ENCODE peak calls at places on chromosomes 7 and 10, in four cellular contexts. S is right atrium auricular region, Y is heart left ventricle, B is fibroblast of the aortic adventitia. C is an unnamed sample.

GRCh38 chr7:76278540-76278939 is 23.9 kb upstream of the HSPB1 start:
- DNase-seq in S (no peak), Y (no peak), B (no peak), C (no peak)

GRCh38 chr10:69439813-69440506 is 11.3 kb upstream of the TSPAN15 start:
- DNase-seq in S (no peak), Y (no peak), B (peak; percentile 25), C (no peak)

GRCh38 chr7:138169441-138169851 is 93.2 kb downstream of the AKR1D1 start:
- DNase-seq in S (no peak), Y (no peak), B (no peak), C (no peak)

GRCh38 chr7:7323352-7323751 is 141.0 kb downstream of the C1GALT1 start:
- DNase-seq in S (no peak), Y (no peak), B (no peak), C (no peak)

GRCh38 chr7:76054129-76055120 is 6.5 kb downstream of the MDH2 start:
- DNase-seq in S (no peak), Y (no peak), B (peak; percentile 35), C (no peak)

GRCh38 chr10:79088176-79088575 is 19.4 kb downstream of the ZMIZ1 start:
- DNase-seq in S (no peak), Y (peak; percentile 52), B (no peak), C (no peak)

GRCh38 chr7:30472081-30472770 is 6.4 kb downstream of the NOD1 start:
- DNase-seq in S (peak; percentile 26), Y (no peak), B (no peak), C (no peak)

GRCh38 chr10:119378737-119379067 is 163.8 kb downstream of the RGS10 start:
- DNase-seq in S (peak; percentile 74), Y (no peak), B (no peak), C (no peak)

GRCh38 chr7:17131983-17132655 is 166.3 kb upstream of the AHR start:
- DNase-seq in S (no peak), Y (no peak), B (no peak), C (no peak)

GRCh38 chr7:105648561-105649401 is 67.5 kb upstream of the EFCAB10 start:
- DNase-seq in S (no peak), Y (no peak), B (no peak), C (no peak)

GRCh38 chr10:121598261-121599249 is at the start of gene FGFR2:
- DNase-seq in S (peak; percentile 76), Y (peak; percentile 83), B (peak; percentile 5), C (peak; percentile 77)

GRCh38 chr10:22958338-22958737 is 30.5 kb downstream of the ARMC3 start:
- DNase-seq in S (no peak), Y (no peak), B (no peak), C (no peak)

GRCh38 chr7:45937301-45937700 is 16.2 kb upstream of the IGFBP3 start:
- DNase-seq in S (no peak), Y (no peak), B (no peak), C (no peak)

GRCh38 chr10:71218046-71218832 is 5.9 kb downstream of the UNC5B start:
- DNase-seq in S (peak; percentile 59), Y (peak; percentile 80), B (peak; percentile 43), C (peak; percentile 40)

GRCh38 chr10:49035920-49036319 is 79.4 kb downstream of the VSTM4 start:
- DNase-seq in S (no peak), Y (no peak), B (no peak), C (no peak)

GRCh38 chr10:49039409-49039808 is 75.9 kb downstream of the VSTM4 start:
- DNase-seq in S (no peak), Y (no peak), B (no peak), C (no peak)

GRCh38 chr10:49036638-49037037 is 78.7 kb downstream of the VSTM4 start:
- DNase-seq in S (no peak), Y (no peak), B (no peak), C (no peak)

GRCh38 chr10:49038711-49039110 is 76.6 kb downstream of the VSTM4 start:
- DNase-seq in S (no peak), Y (no peak), B (no peak), C (no peak)

GRCh38 chr10:49037187-49037586 is 78.1 kb downstream of the VSTM4 start:
- DNase-seq in S (no peak), Y (no peak), B (no peak), C (no peak)
- TF ChIP-seq CTCF in S (no peak), Y (no peak), B (no peak), C (no peak)

GRCh38 chr7:26376208-26376917 is 84.7 kb downstream of the SNX10 start:
- DNase-seq in S (no peak), Y (peak; percentile 21), B (no peak), C (no peak)
- TF ChIP-seq CTCF in S (no peak), Y (no peak), B (no peak), C (no peak)

GRCh38 chr10:129899564-129899862 is 64.6 kb downstream of the EBF3 start:
- DNase-seq in S (no peak), Y (peak; percentile 13), B (no peak), C (no peak)

GRCh38 chr10:129896231-129897150 is 67.6 kb downstream of the EBF3 start:
- DNase-seq in S (no peak), Y (peak; percentile 17), B (no peak), C (no peak)

GRCh38 chr10:129900825-129901224 is 63.2 kb downstream of the EBF3 start:
- DNase-seq in S (no peak), Y (peak; percentile 4), B (no peak), C (no peak)

GRCh38 chr10:129898701-129899563 is 65.1 kb downstream of the EBF3 start:
- DNase-seq in S (no peak), Y (peak; percentile 10), B (no peak), C (no peak)

DNA sequence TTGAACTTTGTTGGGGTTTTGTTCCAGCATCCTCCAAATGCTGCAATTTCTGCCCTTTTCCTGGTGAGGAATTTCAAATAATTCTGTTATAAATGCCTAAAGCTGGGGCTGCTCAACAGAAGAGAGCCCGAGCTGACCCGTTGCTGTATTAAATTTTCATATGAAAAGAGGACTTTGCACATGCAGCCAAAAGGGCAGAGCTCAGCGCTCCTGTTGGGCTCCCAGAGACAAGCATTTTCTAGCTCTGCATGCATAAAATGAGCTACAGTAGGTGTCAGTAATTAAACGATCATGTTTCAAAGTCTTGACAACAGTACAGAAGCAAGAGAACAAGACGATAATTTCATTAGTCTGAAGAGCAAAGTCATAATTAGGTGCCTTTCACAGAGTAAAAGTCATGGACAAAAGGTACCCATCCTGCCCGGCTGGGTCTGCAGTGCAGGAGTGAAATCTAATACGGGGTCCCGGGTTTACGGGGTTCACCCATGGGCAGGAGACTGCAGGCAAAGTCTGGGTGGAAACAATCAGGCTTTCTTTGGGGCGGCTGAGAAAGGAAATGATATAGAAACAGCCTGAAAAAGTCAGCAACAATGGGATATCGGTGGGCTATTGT is 66.1 kb downstream of the EBF3 start:
- DNase-seq in S (no peak), Y (peak; percentile 4), B (no peak), C (no peak)
- TF ChIP-seq CTCF in S (no peak), Y (no peak), B (no peak), C (no peak)

GRCh38 chr7:157991761-157992160 is 595.9 kb downstream of the PTPRN2 start:
- DNase-seq in S (no peak), Y (no peak), B (no peak), C (no peak)
- TF ChIP-seq CTCF in S (no peak), Y (no peak), B (no peak), C (no peak)

C was measured in RWPE2.